ENCODE peak calls at places on chromosome 4, in five cellular contexts. M is esophagus squamous epithelium, V is A549, L is WERI-Rb-1, O is right atrium auricular region. A is an unnamed sample.

GRCh38 chr4:106985830-106986229 is 50.3 kb downstream of the DKK2 start:
- DNase-seq in V (no peak), O (no peak), L (no peak), M (no peak), A (no peak)

GRCh38 chr4:20666471-20666870 is 33.8 kb upstream of the PACRGL start:
- DNase-seq in O (no peak), L (no peak), M (no peak), V (no peak), A (no peak)

GRCh38 chr4:145453163-145453520 is 28.5 kb upstream of the SMAD1 start:
- DNase-seq in M (no peak), V (no peak), O (no peak), L (no peak), A (no peak)

GRCh38 chr4:54063737-54064316 is 578 bp downstream of the CHIC2 start:
- DNase-seq in O (no peak), L (peak), M (peak), V (peak), A (peak)

GRCh38 chr4:60605651-60606354 is 594.3 kb upstream of the ADGRL3 start:
- DNase-seq in M (no peak), O (no peak), V (no peak), L (no peak), A (peak)

GRCh38 chr4:25795566-25796454 is 67.0 kb downstream of the SEL1L3 start:
- DNase-seq in L (peak), O (no peak), M (no peak), V (no peak), A (peak)

GRCh38 chr4:33323393-33323792 is 2603.2 kb downstream of the PCDH7 start:
- DNase-seq in V (no peak), L (no peak), M (no peak), O (no peak), A (no peak)

GRCh38 chr4:40831462-40831861 is 81.7 kb downstream of the NSUN7 start:
- DNase-seq in V (no peak), M (no peak), L (no peak), O (no peak), A (no peak)

GRCh38 chr4:140661550-140661949 is 92.8 kb upstream of the UCP1 start:
- DNase-seq in L (no peak), M (no peak), O (no peak), V (no peak), A (no peak)

GRCh38 chr4:78437608-78438088 is 113.9 kb upstream of the ANXA3 start:
- DNase-seq in V (no peak), L (no peak), O (no peak), M (no peak), A (peak)

GRCh38 chr4:7637139-7637538 is 202.4 kb upstream of the PSAPL1 start:
- DNase-seq in M (no peak), O (no peak), V (no peak), L (no peak), A (no peak)

GRCh38 chr4:116108606-116109005 is 976.8 kb downstream of the TRAM1L1 start:
- DNase-seq in O (no peak), V (no peak), L (no peak), M (no peak), A (no peak)

GRCh38 chr4:3042226-3042625 is 32.1 kb downstream of the HTT-AS start:
- DNase-seq in M (no peak), O (no peak), V (no peak), L (no peak), A (no peak)

GRCh38 chr4:61408163-61408562 is 208.0 kb downstream of the ADGRL3 start:
- DNase-seq in M (no peak), L (no peak), O (no peak), V (no peak), A (no peak)

GRCh38 chr4:58760737-58761136 is 1650.6 kb upstream of the IGFBP7 start:
- DNase-seq in L (no peak), O (no peak), V (no peak), M (no peak), A (no peak)

GRCh38 chr4:3354455-3354811 is 61.6 kb downstream of the RGS12 start:
- DNase-seq in V (no peak), O (no peak), M (no peak), L (no peak), A (no peak)

GRCh38 chr4:10664408-10664807 is 20.2 kb downstream of the CLNK start:
- DNase-seq in M (no peak), L (no peak), V (no peak), O (peak), A (peak)

GRCh38 chr4:61583696-61584095 is 383.6 kb downstream of the ADGRL3 start:
- DNase-seq in O (no peak), L (no peak), M (no peak), V (no peak), A (peak)

GRCh38 chr4:6419452-6420028 is 52.9 kb downstream of the PPP2R2C start:
- DNase-seq in M (no peak), O (no peak), L (no peak), V (no peak), A (peak)

GRCh38 chr4:145734051-145734450 is 54.1 kb downstream of the C4orf51 start:
- DNase-seq in L (no peak), V (no peak), M (no peak), O (no peak), A (no peak)

GRCh38 chr4:155809835-155810234 is 51.0 kb downstream of the GUCY1B1 start:
- DNase-seq in M (no peak), O (no peak), V (peak), L (no peak), A (peak)

GRCh38 chr4:73309211-73309610 is 50.6 kb upstream of the ANKRD17 start:
- DNase-seq in L (no peak), M (no peak), V (no peak), O (no peak), A (peak)

GRCh38 chr4:140312101-140312500 is 61.3 kb upstream of the SCOC start:
- DNase-seq in O (no peak), L (no peak), V (no peak), M (no peak), A (no peak)

GRCh38 chr4:94357624-94358023 is 15.0 kb upstream of the HPGDS start:
- DNase-seq in O (no peak), L (no peak), M (no peak), V (no peak), A (no peak)

GRCh38 chr4:47899639-47900038 is 14.7 kb downstream of the NFXL1 start:
- DNase-seq in O (no peak), L (no peak), M (no peak), V (no peak), A (no peak)

GRCh38 chr4:48798117-48798516 is 18.0 kb upstream of the FRYL start:
- DNase-seq in V (no peak), M (no peak), O (no peak), L (no peak), A (no peak)

GRCh38 chr4:5079581-5079980 is 28.3 kb downstream of the STK32B start:
- DNase-seq in V (no peak), M (no peak), O (no peak), L (no peak), A (peak)

GRCh38 chr4:105605493-105605892 is 53.1 kb downstream of the ARHGEF38 start:
- DNase-seq in L (no peak), O (no peak), V (no peak), M (no peak), A (peak)

GRCh38 chr4:123596805-123597204 is 200.2 kb downstream of the SPRY1 start:
- DNase-seq in V (no peak), O (no peak), M (no peak), L (no peak), A (no peak)

GRCh38 chr4:21046121-21046520 is 345.9 kb downstream of the PACRGL start:
- DNase-seq in O (no peak), L (no peak), M (no peak), V (no peak), A (peak)

GRCh38 chr4:69518543-69519198 is 23.0 kb upstream of the UGT2B4 start:
- DNase-seq in L (no peak), M (no peak), V (no peak), O (no peak), A (no peak)

GRCh38 chr4:1246111-1246881 is 2.6 kb downstream of the CTBP1 start:
- DNase-seq in O (no peak), L (peak), M (no peak), V (no peak), A (no peak)
- H3K4me3 ChIP-seq in O (peak), L (no peak), M (peak), V (peak), A (peak)

DNA sequence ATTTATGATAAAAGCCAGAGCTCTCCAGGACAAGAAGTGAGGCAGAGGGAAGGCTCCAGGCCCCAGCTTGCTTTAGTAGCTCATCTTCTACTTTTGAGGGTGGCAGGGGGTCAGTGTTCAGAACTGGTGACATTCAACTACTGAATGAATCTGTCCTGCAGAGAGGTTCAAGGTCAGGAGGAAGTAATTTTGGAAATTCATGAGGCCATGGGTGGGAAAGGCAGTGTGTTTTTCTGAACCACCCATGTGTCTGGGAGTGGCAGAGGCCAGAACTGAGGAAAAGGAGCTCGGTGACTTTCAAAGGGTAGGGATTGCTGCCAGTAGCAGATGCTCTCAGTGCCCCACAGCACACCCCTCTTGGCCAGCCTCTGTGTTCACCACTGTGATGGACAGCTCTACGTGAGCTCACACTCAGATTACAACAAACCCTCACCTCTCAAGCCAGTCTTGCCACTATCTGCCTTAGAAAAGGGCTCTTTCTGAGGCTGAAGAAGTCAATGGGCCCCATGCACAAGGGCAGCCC is 571.2 kb downstream of the RAB28 start:
- DNase-seq in V (no peak), M (no peak), L (no peak), O (no peak), A (no peak)
- H3K4me3 ChIP-seq in V (no peak), M (no peak), L (no peak), O (no peak), A (no peak)

GRCh38 chr4:27048350-27049100 is 187.9 kb downstream of the STIM2 start:
- DNase-seq in V (peak), O (no peak), M (no peak), L (no peak), A (peak)
- H3K4me3 ChIP-seq in V (peak), O (peak), M (peak), L (peak), A (peak)

GRCh38 chr4:84497220-84497834 is 1.8 kb downstream of the NKX6-1 start:
- DNase-seq in V (no peak), L (no peak), O (no peak), M (no peak), A (no peak)
- H3K4me3 ChIP-seq in V (peak), L (peak), O (peak), M (peak), A (no peak)

GRCh38 chr4:52052475-52052780 is 1.3 kb downstream of the SPATA18 start:
- DNase-seq in L (no peak), O (peak), V (no peak), M (no peak), A (peak)
- H3K4me3 ChIP-seq in L (peak), O (peak), V (peak), M (peak), A (peak)

DNA sequence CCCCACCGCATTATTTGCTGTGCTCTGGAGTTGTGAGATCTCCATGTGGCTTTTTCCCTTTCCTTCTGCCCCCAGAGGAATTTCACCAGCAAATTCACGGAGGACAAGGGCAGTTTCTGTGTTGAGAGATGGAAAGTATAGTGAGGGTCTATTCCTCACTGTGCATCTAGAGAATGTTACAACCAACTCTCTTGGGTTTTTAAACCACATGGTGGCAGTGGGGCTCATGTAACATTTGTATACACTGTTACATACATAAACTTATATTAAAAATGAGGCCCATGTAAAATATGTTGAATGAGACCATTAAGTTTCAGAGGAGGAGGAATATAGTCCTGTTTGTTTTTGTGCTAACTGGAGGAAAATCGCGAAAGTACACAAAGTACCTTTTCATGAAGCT is 914 bp upstream of the PRKG2 start:
- DNase-seq in O (no peak), M (no peak), L (no peak), V (no peak), A (no peak)
- H3K4me3 ChIP-seq in O (peak), M (no peak), L (peak), V (peak), A (no peak)